ENCODE peak calls at places on chromosomes 16 and 17, in nine cellular contexts. X is GM06990, L is stomach, U is GM12865, S is tibial nerve, Z is AG04449, K is AG04450, J is GM12878, E is NB4. G is an unnamed sample.

GRCh38 chr16:79498928-79499327 is 101.6 kb downstream of the MAF start:
- DNase-seq in K (no peak), L (no peak), J (no peak), E (no peak), U (no peak), X (no peak), Z (no peak), S (no peak), G (no peak)

GRCh38 chr17:82200743-82201497 is 11.7 kb downstream of the CCDC57 start:
- DNase-seq in K (no peak), S (no peak), Z (no peak), X (no peak), L (no peak), J (no peak), U (no peak), E (no peak), G (no peak)

GRCh38 chr17:13415877-13416416 is 185.8 kb downstream of the HS3ST3A1 start:
- DNase-seq in X (no peak), S (no peak), J (no peak), U (no peak), K (peak; percentile 39), Z (no peak), L (no peak), E (no peak), G (peak; percentile 54)

GRCh38 chr17:82872591-82873520 is 33.0 kb upstream of the ZNF750 start:
- DNase-seq in K (no peak), E (no peak), J (no peak), U (no peak), X (no peak), L (no peak), Z (no peak), S (no peak), G (no peak)

GRCh38 chr16:50455288-50455845 is 86.6 kb upstream of the BRD7 start:
- DNase-seq in Z (no peak), X (no peak), L (no peak), S (no peak), U (no peak), J (no peak), K (no peak), E (no peak), G (no peak)

GRCh38 chr17:13544292-13544691 is 57.4 kb downstream of the HS3ST3A1 start:
- DNase-seq in Z (peak; percentile 86), J (no peak), L (no peak), E (no peak), U (no peak), K (peak; percentile 93), X (no peak), S (no peak), G (peak; percentile 95)

GRCh38 chr16:69106491-69107291 is 1.2 kb downstream of the HAS3 start:
- DNase-seq in S (no peak), U (no peak), K (no peak), J (no peak), X (no peak), Z (no peak), E (no peak), L (no peak), G (no peak)

GRCh38 chr16:10252155-10252554 is 69.9 kb upstream of the GRIN2A start:
- DNase-seq in J (no peak), L (no peak), X (no peak), U (no peak), E (no peak), K (no peak), Z (no peak), S (no peak), G (no peak)

GRCh38 chr17:28937044-28937729 is 14.1 kb downstream of the PHF12 start:
- DNase-seq in X (no peak), S (no peak), L (no peak), K (no peak), J (no peak), E (peak; percentile 88), Z (no peak), U (no peak), G (peak; percentile 64)

GRCh38 chr17:83057793-83058477 is 21.5 kb upstream of the METRNL start:
- DNase-seq in L (peak; percentile 24), S (peak; percentile 9), X (no peak), Z (no peak), U (no peak), J (no peak), K (no peak), E (no peak), G (no peak)

GRCh38 chr16:78522327-78522726 is 422.9 kb downstream of the WWOX start:
- DNase-seq in E (no peak), X (no peak), K (no peak), L (no peak), S (no peak), J (no peak), Z (no peak), U (no peak), G (no peak)

GRCh38 chr17:8121531-8122390 is 2.1 kb downstream of the HES7 start:
- DNase-seq in J (no peak), K (no peak), X (peak; percentile 84), Z (no peak), S (no peak), U (peak; percentile 86), E (peak; percentile 83), L (no peak), G (peak; percentile 77)

GRCh38 chr17:31564883-31565297 is 173.4 kb downstream of the RAB11FIP4 start:
- DNase-seq in K (no peak), E (peak; percentile 80), J (no peak), X (no peak), L (no peak), Z (no peak), U (no peak), S (no peak), G (peak; percentile 61)

GRCh38 chr17:49557204-49558024 is 18.3 kb upstream of the NXPH3 start:
- DNase-seq in J (no peak), Z (no peak), K (no peak), X (no peak), L (peak; percentile 51), S (no peak), E (peak; percentile 72), U (peak; percentile 63), G (peak; percentile 52)

GRCh38 chr17:10842658-10843057 is 4.8 kb upstream of the PIRT start:
- DNase-seq in X (no peak), S (no peak), K (no peak), J (no peak), U (no peak), Z (no peak), E (no peak), L (peak; percentile 84), G (no peak)

GRCh38 chr17:59367657-59368045 is 36.2 kb downstream of the YPEL2 start:
- DNase-seq in L (no peak), U (no peak), E (no peak), S (no peak), X (no peak), K (no peak), Z (no peak), J (no peak), G (no peak)

GRCh38 chr17:19453296-19453695 is 42.3 kb downstream of the RNF112 start:
- DNase-seq in U (no peak), E (no peak), X (no peak), S (no peak), L (no peak), J (no peak), Z (no peak), K (no peak), G (no peak)

GRCh38 chr17:64128787-64129514 is 993 bp downstream of the ERN1 start:
- DNase-seq in U (peak; percentile 29), E (peak; percentile 29), S (no peak), K (no peak), X (no peak), L (peak; percentile 53), Z (no peak), J (no peak), G (peak; percentile 57)

GRCh38 chr17:78888911-78889496 is 14.0 kb downstream of the CEP295NL start:
- DNase-seq in S (no peak), Z (no peak), K (no peak), E (no peak), L (no peak), X (no peak), U (no peak), J (no peak), G (no peak)
- H3K4me3 ChIP-seq in S (no peak overlapping the region), Z (no peak overlapping the region), K (no peak overlapping the region), E (no peak overlapping the region), L (no peak overlapping the region), X (no peak overlapping the region), U (no peak overlapping the region), J (no peak overlapping the region), G (no peak overlapping the region)

DNA sequence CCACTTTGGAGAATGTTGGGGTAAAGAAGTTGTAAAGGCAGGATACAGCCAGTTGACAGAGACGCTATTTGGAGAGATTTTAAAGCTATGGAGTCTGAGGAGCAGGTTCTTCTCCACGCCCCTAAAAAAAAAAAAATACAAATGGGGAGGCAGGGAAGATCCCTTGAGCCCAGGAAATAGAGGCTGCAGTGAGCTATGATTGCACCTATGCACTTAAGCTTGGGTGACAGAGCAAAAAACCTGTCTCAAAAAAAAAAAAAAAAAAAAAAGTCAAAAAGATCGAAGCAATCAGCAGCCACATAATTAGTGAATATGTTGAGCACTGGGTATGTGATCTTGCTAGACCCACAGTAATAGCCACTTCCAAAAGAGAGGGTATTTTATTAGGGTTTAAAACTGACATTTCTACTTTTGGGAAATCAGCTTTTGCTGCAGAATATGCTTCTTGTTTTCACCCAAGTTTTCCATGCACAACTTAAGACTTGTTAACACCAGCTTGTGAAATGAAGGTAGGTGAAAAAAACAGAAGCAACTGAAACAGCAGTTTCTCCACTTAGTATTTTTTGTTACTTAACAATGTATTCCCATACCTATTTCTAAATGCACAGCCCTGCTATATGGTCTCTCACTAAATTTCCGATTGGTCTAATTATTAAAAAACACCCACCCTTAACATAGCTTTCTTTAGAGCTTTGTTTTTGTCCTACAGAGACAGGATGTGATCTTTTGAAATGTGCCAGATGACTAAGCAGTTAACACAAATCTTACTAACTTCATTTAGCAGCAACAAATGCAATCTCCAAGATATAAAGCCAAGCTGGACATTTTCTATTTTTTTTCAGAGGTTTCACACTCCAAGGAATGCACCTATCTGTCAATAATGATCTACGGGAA is 2.5 kb upstream of the ARL6IP1 start:
- DNase-seq in E (peak; percentile 59), X (no peak), K (no peak), J (no peak), L (no peak), S (no peak), U (no peak), Z (no peak), G (peak; percentile 63)
- TF ChIP-seq CTCF in E (no peak), X (no peak), K (no peak), J (no peak), L (no peak), S (no peak), U (no peak), Z (no peak), G (no peak)

GRCh38 chr17:45784293-45784582 is at the start of gene CRHR1:
- DNase-seq in E (no peak), L (no peak), J (no peak), X (no peak), S (no peak), U (no peak), K (no peak), Z (no peak), G (no peak)
- H3K4me3 ChIP-seq in E (no peak within 1 kb of the TSS), L (peak within 1 kb of the TSS; percentile 56), J (no peak within 1 kb of the TSS), X (peak within 1 kb of the TSS; percentile 17), S (peak within 1 kb of the TSS; percentile 29), U (no peak within 1 kb of the TSS), K (no peak within 1 kb of the TSS), Z (peak within 1 kb of the TSS; percentile 8), G (peak within 1 kb of the TSS; percentile 30)

DNA sequence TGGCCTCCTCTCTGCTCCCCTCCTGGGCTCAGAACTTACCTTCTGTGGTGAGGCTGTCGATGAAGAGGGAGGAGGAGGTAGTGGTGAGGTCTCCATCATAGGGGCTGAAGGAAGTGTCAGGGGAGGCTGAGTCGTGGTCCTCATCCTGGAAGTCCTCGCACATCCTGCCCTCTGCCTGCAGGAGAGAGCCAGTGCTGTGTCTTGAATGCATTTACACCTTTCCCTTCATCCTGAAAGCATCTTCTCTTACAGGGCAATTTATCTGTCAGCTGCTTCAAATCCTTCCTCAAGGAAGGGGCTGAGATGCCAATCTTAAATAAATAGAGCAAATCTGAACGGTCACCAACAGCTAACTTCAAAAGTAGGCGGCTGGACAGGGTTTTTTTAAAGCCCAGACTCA is 73.6 kb downstream of the PLXDC1 start:
- DNase-seq in X (no peak), L (no peak), E (no peak), K (no peak), Z (no peak), S (no peak), J (no peak), U (no peak), G (no peak)
- TF ChIP-seq CTCF in X (peak; percentile 0), L (no peak), E (no peak), K (peak; percentile 35), Z (peak; percentile 10), S (no peak), J (no peak), U (no peak), G (peak; percentile 16)

G was measured in fibroblast of villous mesenchyme.